ENCODE peak calls at places on chromosomes 2 and 18, in eight cellular contexts. C is colonic mucosa; B is activated naive CD4-positive, alpha-beta T cell treated with anti-CD3 and anti-CD28 coated beads, Interleukin-2, amount 10 ng/mL, durations not matched to agents 7 days and 5 days; T is AG04450; Z is CD8-positive, alpha-beta memory T cell; D is left ventricle myocardium inferior; Q is Right ventricle myocardium inferior; A is naive thymus-derived CD4-positive, alpha-beta T cell. P is an unnamed sample.

GRCh38 chr2:212177724-212178123 is 360.9 kb downstream of the ERBB4 start:
- DNase-seq in C (no peak), Q (no peak), A (no peak), Z (no peak), T (no peak), B (no peak), D (no peak), P (no peak)

GRCh38 chr18:63949068-63949737 is at the start of gene HMSD:
- DNase-seq in Z (peak; percentile 63), A (peak; percentile 29), T (no peak), Q (peak; percentile 81), D (peak; percentile 52), B (peak; percentile 58), C (peak; percentile 73), P (peak; percentile 73)

GRCh38 chr2:200065477-200065876 is 110.1 kb downstream of the MAIP1 start:
- DNase-seq in T (no peak), B (no peak), D (no peak), C (no peak), A (no peak), Z (no peak), Q (no peak), P (no peak)

GRCh38 chr2:196233808-196234501 is 62.6 kb upstream of the STK17B start:
- DNase-seq in B (no peak), Z (no peak), C (no peak), T (no peak), A (peak; percentile 37), D (no peak), Q (no peak), P (no peak)

GRCh38 chr2:39584283-39584972 is 81.3 kb upstream of the TMEM178A start:
- DNase-seq in T (peak; percentile 26), Q (no peak), Z (no peak), C (no peak), A (no peak), B (no peak), D (no peak), P (no peak)

GRCh38 chr2:33457588-33458247 is 18.7 kb upstream of the RASGRP3 start:
- DNase-seq in B (no peak), Q (peak; percentile 69), D (peak; percentile 48), Z (no peak), C (no peak), T (no peak), A (no peak), P (peak; percentile 57)

GRCh38 chr2:217858519-217859466 is 144.0 kb downstream of the TNS1 start:
- DNase-seq in Z (no peak), Q (peak; percentile 89), T (peak; percentile 76), B (no peak), A (no peak), D (peak; percentile 88), C (peak; percentile 49), P (peak; percentile 92)

GRCh38 chr18:10010611-10011015 is 96.8 kb downstream of the VAPA start:
- DNase-seq in Q (no peak), B (no peak), Z (no peak), T (peak; percentile 81), D (peak; percentile 64), A (no peak), C (peak; percentile 45), P (peak; percentile 73)

GRCh38 chr2:239540174-239540573 is 139.4 kb upstream of the HDAC4 start:
- DNase-seq in T (no peak), A (no peak), B (no peak), D (no peak), C (no peak), Q (peak; percentile 34), Z (peak; percentile 12), P (no peak)

GRCh38 chr2:239264838-239265651 is 135.8 kb downstream of the HDAC4 start:
- DNase-seq in A (peak; percentile 88), T (no peak), C (peak; percentile 75), Z (peak; percentile 79), B (peak; percentile 83), Q (no peak), D (no peak), P (peak; percentile 51)

GRCh38 chr18:47260138-47260923 is 8.9 kb upstream of the SKOR2 start:
- DNase-seq in C (peak; percentile 62), T (no peak), Q (no peak), Z (no peak), A (no peak), B (peak; percentile 64), D (peak; percentile 33), P (peak; percentile 62)

GRCh38 chr2:20650412-20650879 is 452 bp downstream of the HS1BP3 start:
- DNase-seq in Q (no peak), B (peak; percentile 53), Z (peak; percentile 63), D (no peak), A (peak; percentile 51), T (no peak), C (peak; percentile 47), P (no peak)

GRCh38 chr2:100262555-100263320 is 59.6 kb downstream of the LONRF2 start:
- DNase-seq in Z (peak; percentile 54), C (peak; percentile 54), Q (peak; percentile 84), A (peak; percentile 32), D (peak; percentile 69), T (no peak), B (peak; percentile 72), P (peak; percentile 84)

GRCh38 chr2:28373854-28374253 is 18.8 kb upstream of the FOSL2 start:
- DNase-seq in A (no peak), B (no peak), Z (no peak), C (no peak), T (no peak), D (no peak), Q (no peak), P (no peak)

GRCh38 chr2:181762848-181763247 is 82.5 kb upstream of the NEUROD1 start:
- DNase-seq in A (no peak), B (no peak), T (no peak), C (no peak), D (no peak), Z (no peak), Q (no peak), P (no peak)

GRCh38 chr2:90207454-90208058 is 1516.1 kb downstream of the RPIA start:
- DNase-seq in T (no peak), D (no peak), A (no peak), C (no peak), B (no peak), Q (no peak), Z (no peak), P (no peak)

GRCh38 chr2:37636209-37637077 is 35.0 kb downstream of the CDC42EP3 start:
- DNase-seq in T (no peak), C (no peak), B (no peak), Q (no peak), D (no peak), A (no peak), Z (no peak), P (no peak)

GRCh38 chr2:16113568-16114549 is 173.5 kb downstream of the MYCN start:
- DNase-seq in D (no peak), A (no peak), Q (no peak), B (no peak), T (no peak), C (no peak), Z (no peak), P (no peak)

GRCh38 chr18:43661570-43661969 is 384.3 kb upstream of the SYT4 start:
- DNase-seq in A (no peak), D (no peak), Z (no peak), T (peak; percentile 55), Q (no peak), B (no peak), C (no peak), P (no peak)

GRCh38 chr2:139835101-139835500 is 1054.9 kb upstream of the NXPH2 start:
- DNase-seq in A (no peak), D (no peak), T (no peak), Z (no peak), C (no peak), B (no peak), Q (no peak), P (no peak)

GRCh38 chr2:216551234-216551633 is 52.6 kb downstream of the RPL37A start:
- DNase-seq in D (no peak), T (peak; percentile 54), C (peak; percentile 30), B (no peak), Q (no peak), A (no peak), Z (no peak), P (no peak)

GRCh38 chr18:48777026-48777736 is 173.6 kb downstream of the SMAD7 start:
- DNase-seq in Z (peak; percentile 78), T (no peak), A (peak; percentile 40), B (peak; percentile 75), Q (no peak), C (peak; percentile 59), D (peak; percentile 53), P (peak; percentile 74)

P was measured in Right ventricle myocardium superior.